ENCODE peak calls at places on chromosome 21, in ten cellular contexts. P is AG04450, I is neural progenitor cell, A is uterus, W is fibroblast of mammary gland, Y is mucosa of descending colon, O is adrenal gland, D is AG10803, R is mammary epithelial cell, X is left ventricle myocardium inferior. S is an unnamed sample.

GRCh38 chr21:36784942-36785341 is 86.0 kb downstream of the SIM2 start:
- DNase-seq in A (no peak), W (no peak), R (no peak), P (no peak), D (no peak), I (peak), Y (no peak), X (peak), O (no peak), S (no peak)

GRCh38 chr21:43210454-43211084 is 41.8 kb downstream of the CRYAA start:
- DNase-seq in D (no peak), W (no peak), R (no peak), A (no peak), X (no peak), O (no peak), P (no peak), Y (peak), I (no peak), S (no peak)

GRCh38 chr21:25359724-25360123 is 247.6 kb downstream of the MRPL39 start:
- DNase-seq in X (no peak), D (no peak), P (no peak), W (peak), Y (no peak), R (no peak), O (no peak), I (no peak), A (no peak), S (no peak)

GRCh38 chr21:39527664-39528381 is 76.1 kb downstream of the SH3BGR start:
- DNase-seq in O (peak), P (no peak), I (peak), X (no peak), Y (peak), D (no peak), R (no peak), W (no peak), A (no peak), S (no peak)

GRCh38 chr21:29265690-29266479 is 32.8 kb upstream of the BACH1 start:
- DNase-seq in P (no peak), W (peak), O (no peak), D (no peak), I (no peak), Y (no peak), R (no peak), A (no peak), X (no peak), S (no peak)

GRCh38 chr21:28237661-28238060 is 755.0 kb downstream of the LTN1 start:
- DNase-seq in D (peak), P (no peak), X (peak), W (no peak), I (no peak), O (no peak), A (no peak), R (no peak), Y (no peak), S (no peak)

GRCh38 chr21:17854771-17855170 is 35.6 kb upstream of the C21orf91 start:
- DNase-seq in P (no peak), X (no peak), D (no peak), O (no peak), I (no peak), W (peak), Y (no peak), R (peak), A (no peak), S (no peak)

GRCh38 chr21:25956993-25957714 is 213.4 kb downstream of the APP start:
- DNase-seq in X (no peak), R (peak), I (no peak), W (peak), Y (no peak), A (no peak), D (peak), O (peak), P (peak), S (no peak)

GRCh38 chr21:33261635-33262034 is 4.5 kb upstream of the IL10RB start:
- DNase-seq in P (peak), I (no peak), X (no peak), A (no peak), R (no peak), Y (no peak), W (peak), D (peak), O (peak), S (no peak)

GRCh38 chr21:26374817-26375216 is 198.3 kb downstream of the CYYR1 start:
- DNase-seq in A (no peak), X (no peak), P (no peak), O (no peak), D (no peak), R (peak), W (no peak), I (no peak), Y (no peak), S (no peak)

GRCh38 chr21:33022828-33023573 is 2.7 kb upstream of the OLIG2 start:
- DNase-seq in D (no peak), R (no peak), W (no peak), I (peak), X (no peak), Y (no peak), P (no peak), A (no peak), O (no peak), S (peak)

DNA sequence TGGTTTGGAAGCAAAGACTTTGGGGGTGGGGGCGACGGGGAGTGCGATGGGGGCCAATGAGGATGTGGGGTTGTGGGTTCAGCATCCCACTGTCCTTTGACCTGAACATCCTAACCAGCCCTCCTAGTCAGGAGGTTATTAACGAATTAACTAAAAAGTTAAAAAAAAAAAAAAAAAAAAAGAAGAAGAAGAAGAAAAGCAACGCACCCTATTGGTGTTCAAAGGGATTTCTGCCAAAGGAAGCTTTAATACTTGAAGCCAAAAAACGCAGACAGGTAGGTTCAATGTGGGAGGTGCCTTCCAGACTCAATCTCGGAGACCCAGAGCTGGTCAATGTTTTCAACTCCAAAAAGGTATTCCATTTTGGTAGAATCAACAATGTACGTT is 2.2 kb downstream of the CLIC6 start:
- DNase-seq in X (no peak), D (no peak), R (no peak), I (peak), W (no peak), P (no peak), Y (no peak), O (no peak), A (no peak), S (peak)
- TF ChIP-seq CTCF in X (no peak), D (no peak), R (peak), I (peak), W (no peak), P (peak), Y (no peak), O (no peak), A (no peak), S (peak)

DNA sequence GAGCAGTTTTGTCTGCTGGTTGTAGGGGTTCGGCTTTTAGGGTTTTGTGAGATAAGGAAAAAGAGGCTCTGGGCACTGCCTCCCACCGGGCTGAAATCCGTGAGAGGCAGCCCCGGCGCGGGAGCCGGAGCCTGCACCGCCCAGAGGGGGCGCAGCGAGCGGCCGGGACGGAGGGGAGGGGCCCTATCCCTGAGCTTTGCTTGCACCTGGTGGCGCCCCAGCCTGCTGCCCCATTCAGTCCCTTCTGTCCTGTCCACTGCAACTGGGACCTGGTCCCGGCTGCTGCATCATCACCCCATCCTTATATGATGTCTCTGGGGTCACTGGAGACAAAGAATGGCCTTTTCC is 512 bp upstream of the KCNJ6 start:
- DNase-seq in O (no peak), Y (no peak), A (no peak), P (no peak), D (no peak), W (no peak), X (no peak), I (peak), R (no peak), S (no peak)
- TF ChIP-seq CTCF in O (no peak), Y (no peak), A (no peak), P (peak), D (peak), W (no peak), X (no peak), I (peak), R (peak), S (no peak)

GRCh38 chr21:42044871-42045495 is 26.1 kb upstream of the UMODL1 start:
- DNase-seq in D (no peak), R (no peak), I (no peak), O (no peak), Y (no peak), X (no peak), W (no peak), A (no peak), P (no peak), S (no peak)

GRCh38 chr21:42049578-42050430 is 21.3 kb upstream of the UMODL1 start:
- DNase-seq in Y (no peak), P (no peak), O (no peak), R (no peak), W (no peak), D (no peak), I (no peak), X (no peak), A (no peak), S (no peak)

GRCh38 chr21:42048870-42049577 is 22.1 kb upstream of the UMODL1 start:
- DNase-seq in Y (no peak), D (no peak), P (no peak), I (no peak), A (no peak), W (no peak), O (no peak), R (no peak), X (no peak), S (no peak)

GRCh38 chr21:42051788-42052187 is 19.3 kb upstream of the UMODL1 start:
- DNase-seq in D (no peak), O (no peak), A (no peak), I (no peak), X (no peak), R (no peak), W (no peak), P (no peak), Y (no peak), S (no peak)

GRCh38 chr21:42047821-42048613 is 23.1 kb upstream of the UMODL1 start:
- DNase-seq in P (peak), D (peak), I (no peak), X (no peak), Y (peak), A (peak), W (peak), O (peak), R (peak), S (peak)
- TF ChIP-seq CTCF in P (peak), D (peak), I (no peak), X (no peak), Y (no peak), A (peak), W (peak), O (no peak), R (no peak), S (no peak)

DNA sequence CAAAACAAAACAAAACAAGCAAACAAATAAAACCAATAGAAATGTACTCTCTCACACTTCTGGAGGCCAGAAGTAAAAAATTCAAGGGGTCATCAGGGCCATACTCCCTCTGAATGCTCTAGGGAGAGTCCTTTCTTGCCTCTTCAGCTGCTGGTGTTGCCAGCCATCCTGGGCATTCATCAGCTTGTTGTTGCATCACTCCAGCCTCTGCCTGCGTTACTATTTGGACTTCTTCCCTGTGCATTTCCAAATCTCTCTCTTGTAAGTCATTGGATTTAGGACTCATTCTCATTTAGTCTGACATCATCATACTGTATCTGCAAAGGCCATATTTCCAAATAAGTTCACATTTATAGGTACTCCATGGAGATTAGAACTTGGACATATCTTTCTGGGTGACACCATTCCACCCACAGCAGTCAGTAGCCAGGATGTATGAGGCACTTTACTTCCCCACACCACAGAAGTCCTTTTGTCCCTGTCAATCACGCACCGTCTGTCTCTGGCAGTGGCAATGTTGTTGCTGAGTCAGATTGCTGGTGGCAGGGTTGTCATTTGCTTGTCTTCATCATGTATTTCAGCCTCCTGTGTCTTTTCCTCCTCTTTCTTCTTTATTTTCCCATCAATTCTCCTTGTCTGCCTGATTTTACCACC is 151.0 kb upstream of the KCNJ6 start:
- DNase-seq in O (no peak), Y (no peak), W (peak), P (no peak), R (no peak), I (no peak), X (no peak), D (peak), A (no peak), S (no peak)
- TF ChIP-seq CTCF in O (no peak), Y (no peak), W (no peak), P (no peak), R (no peak), I (no peak), X (no peak), D (no peak), A (no peak), S (no peak)

DNA sequence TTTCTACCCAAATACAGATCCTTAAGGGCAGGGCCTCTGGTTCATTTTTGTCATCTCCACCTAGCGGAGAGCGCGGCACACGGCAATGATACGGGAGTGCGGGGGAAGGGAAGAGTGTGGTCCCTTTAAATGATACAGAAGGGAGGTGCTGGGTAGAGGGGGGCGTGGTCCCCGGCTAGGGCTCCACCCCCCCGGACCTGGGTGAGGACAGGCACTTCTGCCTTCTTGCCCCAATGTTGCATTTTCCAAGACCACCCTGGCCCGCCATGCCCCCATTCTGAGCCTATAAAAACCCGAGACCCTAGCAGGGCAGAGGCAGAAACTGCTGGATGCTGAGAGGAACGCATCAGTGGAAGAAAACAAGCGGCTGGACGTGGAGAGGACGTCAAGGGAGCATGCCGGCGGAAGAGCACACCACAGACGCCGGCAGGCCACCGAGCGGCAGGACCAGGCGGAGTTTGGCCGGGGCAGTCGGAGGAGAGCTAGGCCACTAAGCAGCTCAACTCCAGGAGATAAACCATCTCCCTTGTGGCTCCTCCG is 30.0 kb downstream of the LRRC3 start:
- DNase-seq in W (peak), Y (no peak), I (peak), O (peak), R (no peak), P (no peak), A (no peak), D (peak), X (no peak), S (no peak)
- TF ChIP-seq CTCF in W (peak), Y (no peak), I (peak), O (no peak), R (no peak), P (no peak), A (no peak), D (peak), X (peak), S (no peak)

GRCh38 chr21:16605588-16605987 is 875.8 kb downstream of the USP25 start:
- DNase-seq in A (no peak), I (no peak), Y (no peak), R (no peak), O (no peak), X (no peak), D (no peak), P (no peak), W (peak), S (no peak)

GRCh38 chr21:16608209-16608830 is 878.5 kb downstream of the USP25 start:
- DNase-seq in Y (no peak), X (no peak), D (no peak), P (no peak), A (no peak), W (peak), I (peak), R (peak), O (no peak), S (no peak)
- TF ChIP-seq CTCF in Y (no peak), X (peak), D (peak), P (peak), A (no peak), W (peak), I (peak), R (peak), O (no peak), S (no peak)

DNA sequence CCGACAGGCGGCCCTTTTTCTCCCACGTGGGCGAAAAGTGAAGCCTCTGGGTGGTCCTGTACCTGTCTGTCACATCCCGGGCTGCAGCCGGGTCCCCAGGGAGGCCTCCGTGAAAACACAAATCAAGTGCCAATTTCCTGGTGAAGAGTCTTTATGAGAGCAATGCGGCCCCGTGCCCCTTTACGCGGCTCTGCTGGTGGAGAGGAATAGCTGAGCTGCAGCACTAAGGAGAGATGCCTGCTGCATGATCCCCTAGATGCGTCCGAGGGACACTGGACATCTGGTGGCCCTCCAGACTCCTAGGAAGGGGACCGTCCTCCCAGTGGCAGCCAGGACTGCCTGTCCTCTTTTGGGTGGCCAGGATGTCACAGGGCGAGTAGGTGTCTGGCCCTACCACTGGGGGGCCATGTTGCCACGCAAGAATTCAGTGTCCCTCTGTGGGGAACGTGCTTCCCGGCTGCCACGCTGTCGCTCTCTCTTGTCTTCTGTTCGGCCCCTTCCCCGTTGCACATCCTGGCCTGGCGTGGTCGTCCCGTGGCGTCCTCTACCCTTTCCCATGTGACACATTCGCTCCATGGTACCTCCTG is 38.7 kb downstream of the COL18A1 start:
- DNase-seq in X (no peak), A (no peak), O (no peak), D (no peak), W (no peak), Y (peak), P (no peak), R (no peak), I (no peak), S (no peak)
- TF ChIP-seq CTCF in X (no peak), A (no peak), O (no peak), D (peak), W (no peak), Y (no peak), P (no peak), R (no peak), I (no peak), S (no peak)

GRCh38 chr21:35615325-35615724 is 445.0 kb downstream of the SETD4 start:
- DNase-seq in P (no peak), I (no peak), A (no peak), X (no peak), W (no peak), Y (no peak), R (no peak), D (no peak), O (no peak), S (no peak)
- TF ChIP-seq CTCF in P (no peak), I (no peak), A (no peak), X (no peak), W (no peak), Y (no peak), R (no peak), D (no peak), O (no peak), S (no peak)

S was measured in GM13977.